ENCODE peak calls at places on chromosomes 7 and 10, in eight cellular contexts. W is PC-3; V is EH; F is NCI-H1930; Z is brain microvascular endothelial cell; K is stimulated activated CD8-positive, alpha-beta memory T cell treated with anti-CD3 and anti-CD28 coated beads, Interleukin-15, amount 100 ng/mL, for 24 hours; L is cardiac muscle cell; U is iris pigment epithelial cell. D is an unnamed sample.
A peak's percentile ranks its signal among the peaks of the same experiment; 100 is the strongest.

GRCh38 chr10:89414879-89415821 is 782 bp downstream of the IFIT5 start:
- DNase-seq in W (peak; percentile 35), V (peak; percentile 73), F (no peak), Z (peak; percentile 12), K (peak; percentile 12), L (peak; percentile 35), U (peak; percentile 36), D (peak; percentile 53)

GRCh38 chr10:53650794-53651193 is 878.2 kb upstream of the MBL2 start:
- DNase-seq in W (peak; percentile 51), V (no peak), F (no peak), Z (no peak), K (no peak), L (no peak), U (no peak), D (no peak)

GRCh38 chr7:44981035-44981706 is 2.4 kb upstream of the MYO1G start:
- DNase-seq in W (no peak), V (no peak), F (no peak), Z (no peak), K (no peak), L (no peak), U (no peak), D (no peak)

GRCh38 chr10:52276982-52277381 is 37.1 kb upstream of the DKK1 start:
- DNase-seq in W (no peak), V (no peak), F (no peak), Z (no peak), K (no peak), L (no peak), U (no peak), D (no peak)

GRCh38 chr7:85184599-85185354 is 2.1 kb downstream of the SEMA3D start:
- DNase-seq in W (peak; percentile 23), V (peak; percentile 71), F (no peak), Z (peak; percentile 51), K (no peak), L (peak; percentile 73), U (peak; percentile 24), D (no peak)

GRCh38 chr10:102368072-102368471 is 27.4 kb upstream of the NFKB2 start:
- DNase-seq in W (no peak), V (peak; percentile 18), F (no peak), Z (no peak), K (no peak), L (no peak), U (no peak), D (no peak)

GRCh38 chr10:71773221-71773971 is at the start of gene VSIR:
- DNase-seq in W (peak; percentile 81), V (peak; percentile 82), F (peak; percentile 17), Z (peak; percentile 76), K (peak; percentile 95), L (peak; percentile 88), U (peak; percentile 84), D (peak; percentile 81)

GRCh38 chr7:27115161-27116018 is 12.9 kb upstream of the HOXA2 start:
- DNase-seq in W (peak; percentile 95), V (peak; percentile 54), F (no peak), Z (no peak), K (no peak), L (no peak), U (no peak), D (peak; percentile 88)

GRCh38 chr7:155466814-155467675 is 9.1 kb downstream of the EN2 start:
- DNase-seq in W (no peak), V (no peak), F (no peak), Z (no peak), K (no peak), L (no peak), U (no peak), D (no peak)

GRCh38 chr10:31771345-31771831 is 157.2 kb downstream of the ARHGAP12 start:
- DNase-seq in W (no peak), V (peak; percentile 70), F (no peak), Z (no peak), K (no peak), L (peak; percentile 79), U (peak; percentile 36), D (peak; percentile 30)

GRCh38 chr7:5766321-5766761 is 15.1 kb downstream of the RNF216 start:
- DNase-seq in W (peak; percentile 24), V (peak; percentile 91), F (no peak), Z (peak; percentile 84), K (no peak), L (peak; percentile 21), U (peak; percentile 76), D (peak; percentile 52)

GRCh38 chr10:73899401-73899780 is 11.5 kb upstream of the PLAU start:
- DNase-seq in W (peak; percentile 100), V (peak; percentile 93), F (no peak), Z (peak; percentile 87), K (no peak), L (peak; percentile 75), U (peak; percentile 92), D (peak; percentile 75)

GRCh38 chr7:72313906-72314305 is 98.2 kb downstream of the CALN1 start:
- DNase-seq in W (no peak), V (no peak), F (no peak), Z (no peak), K (no peak), L (no peak), U (no peak), D (no peak)

GRCh38 chr10:28628184-28628893 is 49.0 kb upstream of the BAMBI start:
- DNase-seq in W (peak; percentile 76), V (peak; percentile 79), F (no peak), Z (peak; percentile 80), K (peak; percentile 21), L (peak; percentile 91), U (peak; percentile 84), D (peak; percentile 84)

GRCh38 chr7:103988468-103989199 is 824 bp downstream of the RELN start:
- DNase-seq in W (no peak), V (no peak), F (no peak), Z (no peak), K (no peak), L (peak; percentile 8), U (peak; percentile 7), D (peak; percentile 2)

GRCh38 chr10:103833731-103834365 is 21.5 kb downstream of the SH3PXD2A start:
- DNase-seq in W (peak; percentile 41), V (peak; percentile 39), F (no peak), Z (no peak), K (no peak), L (peak; percentile 82), U (no peak), D (peak; percentile 52)

GRCh38 chr10:17213646-17214349 is 12.3 kb upstream of the TRDMT1 start:
- DNase-seq in W (peak; percentile 61), V (peak; percentile 77), F (no peak), Z (peak; percentile 60), K (no peak), L (no peak), U (peak; percentile 70), D (no peak)

GRCh38 chr7:135877799-135878198 is 99.4 kb downstream of the MTPN start:
- DNase-seq in W (peak; percentile 94), V (peak; percentile 29), F (no peak), Z (peak; percentile 46), K (no peak), L (peak; percentile 70), U (peak; percentile 77), D (peak; percentile 39)

GRCh38 chr7:135195968-135196629 is 15.2 kb downstream of the WDR91 start:
- DNase-seq in W (no peak), V (no peak), F (no peak), Z (no peak), K (no peak), L (no peak), U (no peak), D (no peak)

GRCh38 chr7:87413951-87414381 is 61.5 kb downstream of the ABCB4 start:
- DNase-seq in W (peak; percentile 90), V (peak; percentile 82), F (no peak), Z (peak; percentile 25), K (no peak), L (peak; percentile 40), U (peak; percentile 83), D (peak; percentile 31)

GRCh38 chr7:139680676-139681462 is 96.9 kb downstream of the HIPK2 start:
- DNase-seq in W (peak; percentile 98), V (peak; percentile 99), F (no peak), Z (peak; percentile 99), K (no peak), L (peak; percentile 84), U (peak; percentile 94), D (peak; percentile 93)

GRCh38 chr10:111392159-111392558 is 315.3 kb downstream of the ADRA2A start:
- DNase-seq in W (no peak), V (peak; percentile 76), F (no peak), Z (no peak), K (no peak), L (no peak), U (no peak), D (peak; percentile 78)

GRCh38 chr7:26891400-26892355 is 27.3 kb upstream of the SKAP2 start:
- DNase-seq in W (peak; percentile 60), V (peak; percentile 60), F (no peak), Z (no peak), K (no peak), L (no peak), U (no peak), D (peak; percentile 33)

GRCh38 chr10:130763491-130763890 is 548.0 kb downstream of the TCERG1L start:
- DNase-seq in W (no peak), V (no peak), F (no peak), Z (no peak), K (no peak), L (no peak), U (no peak), D (no peak)

GRCh38 chr10:101041252-101041761 is 10.3 kb downstream of the SFXN3 start:
- DNase-seq in W (peak; percentile 74), V (peak; percentile 88), F (peak; percentile 11), Z (peak; percentile 79), K (no peak), L (peak; percentile 91), U (peak; percentile 89), D (peak; percentile 91)

GRCh38 chr10:103475437-103475836 is 3.6 kb downstream of the CALHM3 start:
- DNase-seq in W (no peak), V (no peak), F (no peak), Z (no peak), K (no peak), L (no peak), U (no peak), D (no peak)

GRCh38 chr7:157660971-157661610 is 324.3 kb downstream of the DNAJB6 start:
- DNase-seq in W (no peak), V (no peak), F (no peak), Z (no peak), K (no peak), L (no peak), U (no peak), D (no peak)

GRCh38 chr10:50653142-50653541 is 29.4 kb upstream of the SGMS1 start:
- DNase-seq in W (peak; percentile 83), V (peak; percentile 30), F (no peak), Z (no peak), K (no peak), L (peak; percentile 58), U (peak; percentile 64), D (peak; percentile 58)

GRCh38 chr7:142612264-142612881 is 136.9 kb upstream of the PRSS1 start:
- DNase-seq in W (peak; percentile 49), V (peak; percentile 73), F (no peak), Z (peak; percentile 40), K (no peak), L (peak; percentile 53), U (peak; percentile 61), D (peak; percentile 94)

GRCh38 chr10:123896217-123896927 is 4.8 kb upstream of the CPXM2 start:
- DNase-seq in W (no peak), V (no peak), F (no peak), Z (no peak), K (no peak), L (no peak), U (no peak), D (peak; percentile 7)

GRCh38 chr7:143503261-143503660 is 25.6 kb downstream of the TAS2R41 start:
- DNase-seq in W (no peak), V (no peak), F (no peak), Z (no peak), K (no peak), L (no peak), U (no peak), D (no peak)

GRCh38 chr7:122383934-122384333 is 79.4 kb upstream of the FEZF1 start:
- DNase-seq in W (no peak), V (no peak), F (peak; percentile 71), Z (no peak), K (no peak), L (no peak), U (no peak), D (no peak)

GRCh38 chr10:100072514-100072913 is 9.2 kb downstream of the CPN1 start:
- DNase-seq in W (peak; percentile 4), V (no peak), F (no peak), Z (no peak), K (no peak), L (no peak), U (no peak), D (no peak)

GRCh38 chr10:43237128-43237527 is 29.7 kb downstream of the RASGEF1A start:
- DNase-seq in W (no peak), V (no peak), F (no peak), Z (no peak), K (no peak), L (no peak), U (no peak), D (no peak)